ENCODE peak calls at places on chromosomes 2 and 18, in four cellular contexts. M, V, U and I are unnamed samples.

GRCh38 chr18:54802686-54803395 is 25.4 kb upstream of the RAB27B start:
- DNase-seq in M (no peak), V (no peak), U (no peak), I (no peak)

GRCh38 chr18:68428026-68428425 is 286.9 kb downstream of the TMX3 start:
- DNase-seq in M (no peak), V (no peak), U (no peak), I (no peak)

GRCh38 chr18:8747440-8747937 is 42.1 kb downstream of the MTCL1 start:
- DNase-seq in M (no peak), V (no peak), U (no peak), I (no peak)

GRCh38 chr2:1974391-1974790 is 230.1 kb upstream of the PXDN start:
- DNase-seq in M (no peak), V (no peak), U (no peak), I (no peak)

GRCh38 chr2:104825124-104825865 is 28.6 kb upstream of the POU3F3 start:
- DNase-seq in M (no peak), V (no peak), U (no peak), I (no peak)

GRCh38 chr2:119713819-119714490 is 35.0 kb downstream of the TMEM177 start:
- DNase-seq in M (no peak), V (no peak), U (no peak), I (no peak)

GRCh38 chr2:40386177-40386576 is 65.7 kb downstream of the SLC8A1 start:
- DNase-seq in M (no peak), V (no peak), U (no peak), I (no peak)

GRCh38 chr18:36638224-36638623 is 190.6 kb downstream of the TPGS2 start:
- DNase-seq in M (no peak), V (no peak), U (peak; percentile 92), I (no peak)

GRCh38 chr18:49094136-49094535 is 143.4 kb upstream of the SMAD7 start:
- DNase-seq in M (no peak), V (no peak), U (no peak), I (no peak)

GRCh38 chr18:68997845-68998244 is 200.0 kb downstream of the CCDC102B start:
- DNase-seq in M (no peak), V (no peak), U (no peak), I (no peak)

GRCh38 chr18:6219116-6219717 is 195.5 kb downstream of the L3MBTL4 start:
- DNase-seq in M (peak; percentile 27), V (peak; percentile 77), U (no peak), I (peak; percentile 24)

GRCh38 chr2:159942149-159942548 is 120.3 kb downstream of the PLA2R1 start:
- DNase-seq in M (no peak), V (no peak), U (no peak), I (no peak)

GRCh38 chr2:214497489-214497888 is 86.6 kb downstream of the VWC2L start:
- DNase-seq in M (no peak), V (no peak), U (no peak), I (no peak)

GRCh38 chr2:215965532-215966152 is 47.7 kb downstream of the MREG start:
- DNase-seq in M (no peak), V (no peak), U (no peak), I (no peak)

GRCh38 chr2:1613731-1614354 is 130.5 kb downstream of the PXDN start:
- DNase-seq in M (no peak), V (no peak), U (no peak), I (no peak)

GRCh38 chr18:67504739-67505138 is 11.8 kb downstream of the DSEL start:
- DNase-seq in M (no peak), V (no peak), U (no peak), I (no peak)

GRCh38 chr2:239498981-239499633 is 98.3 kb upstream of the HDAC4 start:
- DNase-seq in M (no peak), V (no peak), U (no peak), I (no peak)

GRCh38 chr2:121826036-121826435 is 70.6 kb downstream of the TSN start:
- DNase-seq in M (no peak), V (no peak), U (no peak), I (no peak)

GRCh38 chr18:70491734-70492348 is 203.0 kb downstream of the SOCS6 start:
- DNase-seq in M (peak; percentile 47), V (peak; percentile 71), U (no peak), I (peak; percentile 59)

GRCh38 chr18:48020337-48021250 is 90.1 kb upstream of the SMAD2 start:
- DNase-seq in M (no peak), V (peak; percentile 10), U (no peak), I (no peak)

GRCh38 chr2:111117666-111118454 is 2.9 kb upstream of the BCL2L11 start:
- DNase-seq in M (no peak), V (peak; percentile 23), U (no peak), I (no peak)

GRCh38 chr2:237299897-237300296 is 114.1 kb downstream of the COL6A3 start:
- DNase-seq in M (no peak), V (no peak), U (no peak), I (no peak)

GRCh38 chr2:205925373-205926337 is 160.3 kb downstream of the INO80D start:
- DNase-seq in M (peak; percentile 80), V (peak; percentile 89), U (no peak), I (peak; percentile 38)
- TF ChIP-seq TCF7 in M (no peak), V (no peak), U (no peak), I (no peak)

DNA sequence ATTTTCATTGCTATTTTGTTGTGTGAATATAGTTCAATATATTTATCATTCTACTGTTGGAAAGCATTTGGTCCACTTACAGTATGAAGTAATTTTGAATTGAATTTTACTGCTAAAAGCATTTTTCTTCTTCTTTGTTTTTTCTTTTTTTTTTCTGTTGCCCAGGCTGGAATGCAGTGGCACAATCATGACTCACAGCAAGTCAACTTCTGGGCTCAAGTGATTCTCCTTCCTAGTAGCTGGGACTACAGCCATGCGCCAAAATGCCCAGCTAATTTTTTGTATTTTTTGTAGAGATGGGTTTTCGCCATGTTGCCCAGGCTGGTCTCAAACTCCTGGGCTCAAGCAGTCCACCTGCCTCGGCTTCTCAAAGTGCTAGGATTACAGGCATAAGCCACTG is 2.4 kb upstream of the ETAA1 start:
- DNase-seq in M (no peak), V (no peak), U (no peak), I (no peak)
- TF ChIP-seq TCF7 in M (no peak), V (no peak), U (no peak), I (no peak)

DNA sequence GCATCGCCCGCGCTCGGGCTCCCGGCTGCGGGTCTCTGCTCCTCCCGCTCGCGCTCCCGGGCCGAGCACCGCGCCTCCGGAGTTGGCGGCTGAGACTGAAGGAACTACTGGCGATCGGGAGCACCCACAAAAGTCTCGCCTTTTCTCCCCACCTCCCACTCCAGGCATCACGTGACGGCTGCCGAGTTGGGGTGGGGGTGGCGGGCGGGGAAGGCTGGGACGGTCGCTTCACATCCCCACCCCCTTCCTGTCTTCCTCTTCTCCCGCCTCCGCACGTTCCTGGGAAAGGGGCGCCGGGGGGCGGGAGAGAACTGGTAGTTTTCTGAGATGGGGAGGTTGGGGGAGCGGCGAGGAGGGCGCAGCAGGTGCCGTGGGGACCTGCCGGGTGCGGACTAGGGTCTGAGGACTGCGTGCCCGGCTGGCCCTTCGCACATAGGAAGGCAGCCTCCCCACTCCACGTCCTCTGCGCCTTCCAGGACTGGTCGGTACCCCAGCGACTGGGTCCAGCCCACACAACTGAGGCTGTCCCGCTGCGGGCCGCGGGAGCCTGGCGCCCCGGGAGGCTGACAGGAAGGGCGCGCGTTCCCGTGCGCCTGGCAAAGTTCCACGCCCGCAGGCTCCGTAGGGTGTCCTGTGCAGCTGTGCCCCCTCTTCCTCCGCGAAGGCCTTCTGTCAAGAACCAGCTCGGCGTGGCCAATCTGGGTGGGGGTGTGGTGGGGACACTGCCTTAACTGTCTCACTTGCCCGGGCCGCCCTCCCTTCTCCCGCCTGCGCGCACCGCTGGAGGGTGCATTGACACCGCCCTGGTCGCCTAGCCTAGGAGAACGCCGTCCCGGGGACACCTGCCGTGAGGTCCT is at the start of gene LYPD1:
- DNase-seq in M (no peak), V (peak; percentile 62), U (no peak), I (no peak)
- TF ChIP-seq TCF7 in M (no peak), V (no peak), U (no peak), I (no peak)

GRCh38 chr18:59448546-59448945 is 89.5 kb upstream of the LMAN1 start:
- DNase-seq in M (no peak), V (no peak), U (no peak), I (no peak)

GRCh38 chr18:59453468-59453961 is 94.5 kb upstream of the LMAN1 start:
- DNase-seq in M (no peak), V (no peak), U (no peak), I (peak; percentile 97)

GRCh38 chr18:59454909-59455727 is 96.1 kb upstream of the LMAN1 start:
- DNase-seq in M (no peak), V (no peak), U (no peak), I (no peak)

GRCh38 chr18:59451963-59452362 is 92.9 kb upstream of the LMAN1 start:
- DNase-seq in M (no peak), V (no peak), U (no peak), I (peak; percentile 18)

DNA sequence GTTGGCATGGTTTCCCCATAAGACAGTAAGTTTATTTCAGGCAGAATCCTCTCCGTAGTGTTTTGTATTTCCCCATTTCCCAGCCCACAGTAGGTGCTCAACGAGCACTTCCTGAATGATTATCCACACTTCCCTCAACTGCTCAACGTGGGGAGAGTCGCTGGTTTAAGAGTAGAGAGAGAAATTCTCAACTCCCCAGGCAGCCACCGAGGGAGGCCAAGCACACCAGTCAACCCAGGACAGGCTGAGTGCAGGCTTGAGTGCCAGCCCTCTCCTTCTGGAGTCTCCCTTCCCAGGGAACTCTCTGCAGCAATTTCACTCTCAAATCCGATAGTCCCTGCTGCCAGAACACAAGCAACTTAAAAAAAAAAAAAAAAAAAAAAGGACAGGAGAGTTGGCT is 92.0 kb upstream of the LMAN1 start:
- DNase-seq in M (no peak), V (no peak), U (no peak), I (no peak)
- TF ChIP-seq TCF7 in M (no peak), V (no peak), U (no peak), I (no peak)

GRCh38 chr2:15937105-15937881 is 3.1 kb upstream of the MYCN start:
- DNase-seq in M (no peak), V (no peak), U (no peak), I (no peak)
- TF ChIP-seq TCF7 in M (no peak), V (no peak), U (no peak), I (no peak)

GRCh38 chr18:28961669-28962228 is 784.8 kb upstream of the CDH2 start:
- DNase-seq in M (no peak), V (peak; percentile 21), U (no peak), I (peak; percentile 36)
- TF ChIP-seq TCF7 in M (no peak), V (no peak), U (no peak), I (no peak)

DNA sequence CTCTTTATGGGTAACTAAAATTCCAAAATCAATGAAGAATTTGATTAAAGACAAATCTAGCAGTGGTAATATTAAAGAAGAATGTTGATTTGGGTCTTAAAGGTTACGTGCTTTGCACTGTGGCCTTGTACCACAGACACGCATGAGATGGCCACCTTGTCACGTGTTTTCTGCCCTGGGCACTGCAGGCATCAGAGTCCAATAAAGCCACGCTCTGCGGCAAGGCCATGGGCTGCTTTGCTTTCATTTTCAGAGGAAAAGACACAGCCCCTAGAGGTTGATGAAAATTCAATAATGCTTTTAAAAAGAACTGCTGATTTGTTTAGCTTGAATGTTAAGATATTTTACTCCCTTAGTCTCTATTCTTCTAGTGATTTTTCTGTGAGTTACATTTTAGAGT is 30.4 kb downstream of the AOX1 start:
- DNase-seq in M (no peak), V (no peak), U (no peak), I (no peak)
- TF ChIP-seq TCF7 in M (no peak), V (no peak), U (no peak), I (no peak)